ENCODE peak calls at places on chromosomes 6 and 20, in seven cellular contexts. M is globus pallidus; H is spleen; L is OCI-LY7; D is mesenteric fat pad; C is activated naive CD4-positive, alpha-beta T cell; S is T-helper 17 cell. A is an unnamed sample.

GRCh38 chr6:69571234-69571633 is 225.6 kb downstream of the LMBRD1 start:
- DNase-seq in M (no peak), L (no peak), D (no peak), S (no peak), C (no peak), H (no peak), A (no peak)

GRCh38 chr6:161057103-161058091 is 65.8 kb downstream of the MAP3K4 start:
- DNase-seq in L (no peak), H (no peak), S (no peak), M (no peak), C (no peak), D (no peak), A (no peak)

GRCh38 chr6:15299430-15300131 is 53.7 kb downstream of the JARID2 start:
- DNase-seq in S (no peak), H (peak; percentile 91), D (no peak), L (peak; percentile 93), C (peak; percentile 2), M (no peak), A (peak; percentile 64)

GRCh38 chr6:34143884-34144580 is 1.9 kb downstream of the GRM4 start:
- DNase-seq in M (no peak), H (peak; percentile 79), C (no peak), S (no peak), L (peak; percentile 66), D (no peak), A (no peak)

GRCh38 chr20:34546751-34547181 is 11.8 kb upstream of the MAP1LC3A start:
- DNase-seq in L (no peak), C (no peak), S (no peak), D (no peak), M (no peak), H (no peak), A (no peak)

GRCh38 chr6:38997128-38997761 is 51.3 kb upstream of the GLP1R start:
- DNase-seq in M (no peak), D (no peak), L (peak; percentile 26), C (no peak), H (no peak), S (no peak), A (no peak)

GRCh38 chr6:70998148-70998547 is 41.3 kb upstream of the B3GAT2 start:
- DNase-seq in C (no peak), D (no peak), H (no peak), M (no peak), S (no peak), L (no peak), A (no peak)

GRCh38 chr6:41780623-41781301 is at the start of gene PRICKLE4:
- DNase-seq in S (no peak), L (no peak), D (no peak), H (peak; percentile 86), C (no peak), M (peak; percentile 12), A (no peak)

GRCh38 chr20:47400685-47401084 is 44.2 kb upstream of the ZMYND8 start:
- DNase-seq in L (peak; percentile 55), H (no peak), D (no peak), C (no peak), M (no peak), S (no peak), A (no peak)

GRCh38 chr6:40265615-40266014 is 321.5 kb downstream of the LRFN2 start:
- DNase-seq in H (no peak), S (no peak), C (no peak), L (no peak), M (no peak), D (no peak), A (no peak)

GRCh38 chr6:37913210-37913609 is 93.7 kb downstream of the ZFAND3 start:
- DNase-seq in C (no peak), D (no peak), S (no peak), M (no peak), H (no peak), L (no peak), A (no peak)

GRCh38 chr20:64111841-64112641 is 4.7 kb upstream of the NPBWR2 start:
- DNase-seq in S (no peak), M (no peak), L (no peak), C (no peak), H (peak; percentile 71), D (peak; percentile 73), A (no peak)

GRCh38 chr6:153001767-153002612 is 519 bp downstream of the MTRF1L start:
- DNase-seq in L (peak; percentile 29), H (peak; percentile 81), M (peak; percentile 12), D (no peak), S (no peak), C (no peak), A (no peak)

GRCh38 chr6:136039185-136039584 is 187.7 kb downstream of the PDE7B start:
- DNase-seq in M (no peak), H (no peak), D (no peak), C (no peak), S (no peak), L (no peak), A (no peak)

GRCh38 chr20:41524980-41525613 is 93.1 kb downstream of the CHD6 start:
- DNase-seq in S (no peak), D (no peak), L (no peak), C (no peak), M (no peak), H (no peak), A (no peak)

GRCh38 chr20:19121463-19121862 is 91.0 kb upstream of the SLC24A3 start:
- DNase-seq in M (no peak), D (no peak), S (no peak), L (no peak), H (no peak), C (no peak), A (no peak)

GRCh38 chr6:11366183-11366933 is 133.9 kb upstream of the NEDD9 start:
- DNase-seq in C (no peak), M (no peak), H (no peak), D (no peak), S (no peak), L (no peak), A (peak; percentile 68)

GRCh38 chr20:40956926-40957760 is 71.5 kb upstream of the TOP1 start:
- DNase-seq in M (no peak), H (no peak), S (no peak), L (no peak), D (no peak), C (no peak), A (no peak)

GRCh38 chr6:101811108-101811507 is 417.6 kb downstream of the GRIK2 start:
- DNase-seq in S (no peak), H (no peak), C (no peak), D (no peak), M (no peak), L (no peak), A (no peak)

GRCh38 chr6:139539852-139540251 is 165.4 kb upstream of the CITED2 start:
- DNase-seq in M (no peak), L (no peak), H (no peak), C (no peak), S (no peak), D (no peak), A (no peak)

GRCh38 chr6:132995009-132995408 is 180.6 kb downstream of the RPS12 start:
- DNase-seq in D (no peak), C (no peak), L (no peak), S (no peak), H (no peak), M (peak; percentile 22), A (no peak)

GRCh38 chr6:90294614-90294988 is 2.0 kb downstream of the BACH2 start:
- DNase-seq in L (peak; percentile 83), H (peak; percentile 81), S (no peak), D (no peak), M (no peak), C (peak; percentile 35), A (peak; percentile 19)

GRCh38 chr6:169045486-169045885 is 208.2 kb downstream of the THBS2 start:
- DNase-seq in S (no peak), C (no peak), L (no peak), D (no peak), M (peak; percentile 26), H (no peak), A (peak; percentile 53)